ENCODE peak calls at places on chromosomes 16 and 17, in five cellular contexts. R, P, F, J and G are unnamed samples. For H3K4me1, the result is how much of the 10 kb centered on the place peaks cover.

GRCh38 chr17:1730345-1731193 is 6.1 kb downstream of the WDR81 start:
- DNase-seq in R (peak), P (peak), F (peak), J (no peak), G (peak)

GRCh38 chr17:79904865-79905264 is 65.6 kb upstream of the CBX4 start:
- DNase-seq in R (no peak), P (no peak), F (no peak), J (no peak), G (no peak)

GRCh38 chr16:55567382-55567781 is 898 bp downstream of the CAPNS2 start:
- DNase-seq in R (peak), P (no peak), F (no peak), J (no peak), G (no peak)

GRCh38 chr16:81899601-81900000 is 111.7 kb downstream of the SDR42E1 start:
- DNase-seq in R (no peak), P (no peak), F (no peak), J (no peak), G (no peak)

GRCh38 chr16:31200821-31201510 is 1.6 kb downstream of the PYCARD start:
- DNase-seq in R (peak), P (no peak), F (no peak), J (no peak), G (no peak)

GRCh38 chr17:37824534-37825485 is 80.0 kb upstream of the HNF1B start:
- DNase-seq in R (no peak), P (no peak), F (no peak), J (peak), G (no peak)

GRCh38 chr17:77462101-77462500 is 321.3 kb downstream of the SEC14L1 start:
- DNase-seq in R (peak), P (no peak), F (no peak), J (no peak), G (no peak)

GRCh38 chr17:15465045-15465701 is 2.2 kb downstream of the CDRT4 start:
- DNase-seq in R (no peak), P (no peak), F (no peak), J (no peak), G (no peak)

GRCh38 chr17:48623583-48623982 is 2.6 kb downstream of the HOXB9 start:
- DNase-seq in R (no peak), P (no peak), F (no peak), J (no peak), G (no peak)

GRCh38 chr17:35315283-35315682 is 58.1 kb downstream of the SLFN11 start:
- DNase-seq in R (peak), P (no peak), F (no peak), J (no peak), G (peak)

GRCh38 chr16:46789075-46789474 is 40.9 kb upstream of the MYLK3 start:
- DNase-seq in R (no peak), P (no peak), F (no peak), J (no peak), G (no peak)

GRCh38 chr16:85360323-85361277 is 248.3 kb upstream of the CIBAR2 start:
- DNase-seq in R (no peak), P (peak), F (no peak), J (no peak), G (no peak)

GRCh38 chr16:89442990-89443726 is 47.2 kb downstream of the ANKRD11 start:
- DNase-seq in R (peak), P (peak), F (no peak), J (peak), G (peak)

GRCh38 chr17:72539981-72540897 is 419.4 kb downstream of the SOX9 start:
- DNase-seq in R (peak), P (peak), F (peak), J (peak), G (peak)

GRCh38 chr16:81018496-81018895 is 11.5 kb downstream of the CENPN start:
- DNase-seq in R (no peak), P (no peak), F (no peak), J (no peak), G (no peak)

GRCh38 chr16:85528528-85529387 is 84.4 kb upstream of the GSE1 start:
- DNase-seq in R (no peak), P (no peak), F (no peak), J (peak), G (no peak)

GRCh38 chr16:27355610-27356009 is 41.8 kb downstream of the IL4R start:
- DNase-seq in R (peak), P (peak), F (peak), J (no peak), G (no peak)

GRCh38 chr16:80210787-80211186 is 330.0 kb upstream of the DYNLRB2 start:
- DNase-seq in R (peak), P (no peak), F (peak), J (no peak), G (no peak)

GRCh38 chr16:50887500-50887899 is 145.6 kb downstream of the CYLD start:
- DNase-seq in R (no peak), P (no peak), F (no peak), J (no peak), G (no peak)

GRCh38 chr16:50708373-50709060 is 15.1 kb downstream of the NOD2 start:
- DNase-seq in R (peak), P (no peak), F (no peak), J (no peak), G (no peak)

GRCh38 chr17:50265690-50266306 is 8.5 kb upstream of the TMEM92 start:
- DNase-seq in R (no peak), P (no peak), F (no peak), J (no peak), G (peak)

GRCh38 chr16:82031116-82032084 is 3.7 kb upstream of the HSD17B2 start:
- DNase-seq in R (no peak), P (no peak), F (no peak), J (peak), G (no peak)

GRCh38 chr16:54282202-54282922 is 4.2 kb downstream of the IRX3 start:
- DNase-seq in R (peak), P (peak), F (peak), J (peak), G (peak)

GRCh38 chr16:62021295-62021694 is 14.9 kb downstream of the CDH8 start:
- DNase-seq in R (no peak), P (no peak), F (no peak), J (no peak), G (no peak)

GRCh38 chr16:81834868-81835267 is 55.8 kb downstream of the PLCG2 start:
- DNase-seq in R (no peak), P (no peak), F (no peak), J (no peak), G (no peak)

GRCh38 chr17:80832266-80832676 is 159.4 kb upstream of the CHMP6 start:
- DNase-seq in R (peak), P (no peak), F (peak), J (peak), G (peak)

GRCh38 chr17:74008196-74008595 is 195.3 kb upstream of the RPL38 start:
- DNase-seq in R (no peak), P (no peak), F (no peak), J (peak), G (no peak)

GRCh38 chr17:50977487-50978159 is 111.5 kb upstream of the TOB1 start:
- DNase-seq in R (no peak), P (no peak), F (no peak), J (no peak), G (no peak)

GRCh38 chr16:84806256-84806889 is 13.4 kb upstream of the CRISPLD2 start:
- DNase-seq in R (peak), P (peak), F (peak), J (peak), G (peak)

GRCh38 chr17:73349138-73349537 is 37.3 kb upstream of the CDC42EP4 start:
- DNase-seq in R (peak), P (no peak), F (peak), J (no peak), G (no peak)

GRCh38 chr16:11274964-11275363 is 1.3 kb downstream of the PRM2 start:
- DNase-seq in R (no peak), P (no peak), F (no peak), J (no peak), G (no peak)

GRCh38 chr16:80084163-80084562 is 456.6 kb upstream of the DYNLRB2 start:
- DNase-seq in R (peak), P (no peak), F (no peak), J (no peak), G (peak)

GRCh38 chr17:82300707-82301270 is 16.6 kb downstream of the CD7 start:
- DNase-seq in R (peak), P (peak), F (peak), J (peak), G (no peak)
- H3K4me1 ChIP-seq in R (under half), P (half or more), F (under half), J (half or more), G (under half)

GRCh38 chr16:56728027-56728426 is 1.9 kb upstream of the NUP93 start:
- DNase-seq in R (no peak), P (no peak), F (no peak), J (no peak), G (no peak)
- H3K27ac ChIP-seq in R (no peak), P (no peak), F (no peak), J (no peak), G (no peak)

GRCh38 chr16:68247400-68247799 is 2.2 kb downstream of the PLA2G15 start:
- DNase-seq in R (peak), P (no peak), F (no peak), J (no peak), G (no peak)

GRCh38 chr16:68251812-68252211 is 6.6 kb downstream of the PLA2G15 start:
- DNase-seq in R (no peak), P (no peak), F (no peak), J (no peak), G (no peak)

GRCh38 chr16:68250951-68251350 is 5.8 kb downstream of the PLA2G15 start:
- DNase-seq in R (no peak), P (no peak), F (no peak), J (no peak), G (no peak)

GRCh38 chr16:68247932-68248331 is 2.8 kb downstream of the PLA2G15 start:
- DNase-seq in R (no peak), P (no peak), F (no peak), J (no peak), G (no peak)

GRCh38 chr16:68249361-68249760 is 4.2 kb downstream of the PLA2G15 start:
- DNase-seq in R (no peak), P (no peak), F (no peak), J (no peak), G (no peak)
- H3K4me1 ChIP-seq in R (under half), P (under half), F (under half), J (under half), G (under half)

GRCh38 chr17:62855136-62855535 is 47.0 kb upstream of the MARCHF10 start:
- DNase-seq in R (no peak), P (no peak), F (no peak), J (no peak), G (no peak)
- H3K27ac ChIP-seq in R (no peak), P (no peak), F (no peak), J (no peak), G (no peak)

GRCh38 chr17:40318835-40319332 is 9.9 kb downstream of the RARA start:
- DNase-seq in R (no peak), P (no peak), F (no peak), J (no peak), G (no peak)

GRCh38 chr17:40320771-40321501 is 12.0 kb downstream of the RARA start:
- DNase-seq in R (peak), P (no peak), F (peak), J (no peak), G (peak)

GRCh38 chr17:40321502-40322416 is 12.8 kb downstream of the RARA start:
- DNase-seq in R (peak), P (peak), F (peak), J (no peak), G (peak)

GRCh38 chr17:40317880-40318834 is 9.2 kb downstream of the RARA start:
- DNase-seq in R (peak), P (peak), F (peak), J (peak), G (peak)

DNA sequence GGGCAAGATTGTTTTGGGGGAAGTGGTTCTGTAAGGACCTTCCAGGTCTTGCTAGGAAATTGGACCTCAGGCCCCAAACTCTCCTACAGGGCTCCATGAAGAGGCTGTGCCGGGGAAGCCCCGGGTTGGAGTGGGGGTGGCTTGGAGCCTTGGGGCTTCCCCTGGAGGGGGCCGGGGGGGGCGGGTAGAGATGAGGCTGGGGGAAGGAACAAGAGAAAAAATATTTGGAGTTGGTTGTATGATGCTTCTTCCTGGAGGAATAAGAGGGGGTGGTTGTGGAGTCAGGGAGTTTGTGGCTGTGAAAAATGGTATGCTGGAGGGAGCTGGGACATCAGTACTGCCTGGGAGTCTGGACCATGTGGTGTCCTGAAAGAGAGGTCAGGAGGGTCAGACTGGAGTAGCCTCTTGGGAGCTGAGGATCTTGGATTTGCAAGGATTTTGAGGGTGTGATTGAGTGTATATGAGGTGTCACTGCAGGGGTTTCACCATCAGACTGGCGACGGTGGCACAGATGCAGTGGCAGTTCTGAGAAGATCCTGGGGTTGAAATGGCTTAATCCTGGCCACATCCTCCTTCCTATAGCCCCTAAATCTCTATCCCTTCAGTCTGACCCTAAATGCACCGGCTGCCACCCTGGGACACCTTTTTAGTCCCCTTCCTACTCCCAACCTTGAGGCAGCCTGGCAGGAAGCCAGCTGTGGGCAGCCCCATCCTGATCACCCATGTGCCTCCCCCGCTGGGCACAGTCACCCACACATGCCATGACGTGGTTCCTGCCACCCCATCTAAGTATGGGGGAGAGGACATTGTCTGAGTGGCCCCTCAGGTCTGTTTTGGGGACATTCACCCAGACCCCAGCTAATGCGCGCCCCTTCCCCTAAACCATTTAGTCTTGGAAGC is 10.9 kb downstream of the RARA start:
- DNase-seq in R (peak), P (peak), F (peak), J (no peak), G (peak)
- H3K4me1 ChIP-seq in R (under half), P (half or more), F (half or more), J (half or more), G (half or more)

DNA sequence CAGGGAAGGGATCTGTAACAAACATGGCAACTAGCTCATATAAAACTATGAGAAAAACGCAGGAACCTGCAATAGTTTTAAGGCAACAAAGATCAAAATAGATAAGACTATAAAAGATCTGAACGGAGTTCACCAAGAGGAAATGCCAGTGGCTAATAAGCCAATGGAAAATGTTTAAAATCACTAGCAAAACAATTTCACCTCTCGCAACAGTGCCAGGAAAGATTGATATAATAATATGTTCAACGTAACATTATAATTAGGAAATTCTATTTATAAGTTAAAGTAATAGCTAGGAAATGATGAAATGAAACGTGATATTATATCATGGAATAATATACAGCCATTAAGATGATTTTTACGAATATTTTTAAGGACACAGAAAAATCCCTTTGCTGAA is 16.0 kb downstream of the MRC2 start:
- DNase-seq in R (no peak), P (no peak), F (no peak), J (no peak), G (no peak)
- H3K27ac ChIP-seq in R (no peak), P (no peak), F (no peak), J (no peak), G (no peak)

DNA sequence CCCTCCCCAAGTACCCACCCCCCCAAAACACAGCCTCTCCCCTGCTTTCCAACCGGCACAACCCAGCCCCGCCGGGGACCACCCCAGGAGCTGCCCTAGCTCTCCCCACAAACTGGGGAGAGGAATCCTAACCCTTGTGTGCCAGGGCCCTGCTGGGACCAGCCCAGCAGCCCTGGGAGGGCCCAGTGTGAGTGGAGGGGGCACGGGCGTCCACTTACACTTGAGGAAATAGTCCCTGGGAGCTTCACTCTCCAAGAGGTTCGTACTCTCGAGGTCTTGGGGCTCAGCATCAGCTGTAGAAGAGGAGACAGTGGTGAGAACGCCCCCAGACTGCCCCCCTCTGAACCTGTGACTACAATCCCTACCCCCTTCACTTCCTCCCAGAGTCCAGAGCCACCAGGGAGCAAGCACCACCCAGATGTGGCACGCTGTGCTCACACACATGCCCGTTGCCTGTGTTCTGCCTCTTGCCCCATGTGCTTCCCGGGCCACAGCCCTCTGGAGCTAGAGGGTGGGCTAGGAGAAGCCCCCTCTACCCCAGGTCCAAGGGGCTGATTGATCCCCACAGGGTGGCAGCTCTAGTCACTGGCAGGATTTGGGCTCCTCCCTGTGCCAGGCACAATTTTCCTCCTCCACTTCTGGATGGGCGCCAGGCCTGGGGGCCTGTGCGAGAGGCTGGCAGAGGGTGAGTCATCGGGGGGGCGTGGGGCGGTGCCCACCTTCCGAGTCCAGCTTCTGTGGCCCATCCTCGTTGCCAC is 3.0 kb downstream of the TRIM47 start:
- DNase-seq in R (peak), P (peak), F (peak), J (no peak), G (no peak)
- H3K4me1 ChIP-seq in R (under half), P (half or more), F (half or more), J (under half), G (under half)

DNA sequence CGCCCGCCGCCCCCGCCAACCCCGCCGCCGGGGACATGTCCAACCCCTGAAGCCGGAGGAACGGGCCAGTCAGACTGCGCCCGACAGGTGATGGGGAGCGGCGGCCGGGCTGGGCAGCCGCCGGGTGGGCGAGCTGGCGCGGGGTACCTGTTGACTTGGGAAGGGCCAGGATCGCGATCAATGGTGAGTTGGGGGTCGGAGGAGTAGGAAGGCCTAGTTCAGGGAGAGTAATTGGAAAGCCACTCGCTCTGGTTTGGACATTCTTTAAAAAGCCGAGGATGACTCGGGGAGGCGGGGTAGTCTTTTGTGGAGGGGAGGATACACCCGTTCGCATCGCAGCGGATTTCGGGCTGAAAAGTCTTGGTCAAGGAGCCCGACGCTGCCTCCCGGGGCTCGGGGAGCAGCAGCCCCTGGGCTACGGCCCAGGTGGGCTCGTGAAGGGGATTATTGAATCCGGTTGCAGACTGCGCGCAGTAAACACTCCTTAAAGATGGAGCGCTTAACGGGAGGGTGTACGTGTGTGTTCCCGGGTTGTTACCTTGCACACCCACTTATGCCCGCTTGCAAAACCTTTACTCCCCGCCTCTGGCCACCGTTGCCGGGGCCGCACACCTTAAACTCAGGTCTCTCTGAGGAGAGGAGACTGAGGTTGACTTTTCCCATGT is 123.8 kb downstream of the GOSR1 start:
- DNase-seq in R (peak), P (no peak), F (peak), J (peak), G (peak)
- H3K27ac ChIP-seq in R (peak), P (peak), F (peak), J (peak), G (peak)

GRCh38 chr16:67542464-67542863 is 13.8 kb downstream of the RIPOR1 start:
- DNase-seq in R (peak), P (peak), F (no peak), J (peak), G (no peak)
- H3K4me1 ChIP-seq in R (under half), P (half or more), F (under half), J (under half), G (under half)

GRCh38 chr17:7884581-7885356 is 3.8 kb upstream of the CHD3 start:
- DNase-seq in R (peak), P (peak), F (peak), J (no peak), G (peak)
- H3K27ac ChIP-seq in R (peak), P (peak), F (peak), J (peak), G (peak)